ENCODE peak calls at places on chromosomes 7 and 10, in five cellular contexts. L is head of caudate nucleus, G is posterior vena cava, P is astrocyte, X is NCI-H1105. J is an unnamed sample.

GRCh38 chr10:79627075-79627474 is 16.3 kb downstream of the SFTPA1 start:
- DNase-seq in G (no peak), P (no peak), L (no peak), X (no peak), J (no peak)

GRCh38 chr10:124696446-124697392 is 47.5 kb downstream of the FAM53B start:
- DNase-seq in L (no peak), X (no peak), P (no peak), G (peak; percentile 57), J (no peak)

GRCh38 chr7:137625197-137625596 is 221.6 kb downstream of the DGKI start:
- DNase-seq in G (no peak), P (no peak), X (no peak), L (peak; percentile 35), J (peak; percentile 9)

GRCh38 chr10:69449841-69450240 is 1.4 kb upstream of the TSPAN15 start:
- DNase-seq in G (no peak), X (no peak), P (no peak), L (peak; percentile 76), J (peak; percentile 69)

GRCh38 chr10:49243610-49244283 is 55.2 kb upstream of the C10orf71 start:
- DNase-seq in L (no peak), X (no peak), P (no peak), G (no peak), J (no peak)

GRCh38 chr7:37391791-37392672 is 56.6 kb downstream of the ELMO1 start:
- DNase-seq in P (no peak), G (no peak), X (no peak), L (no peak), J (no peak)

GRCh38 chr10:80459047-80459865 is 5.1 kb downstream of the TSPAN14 start:
- DNase-seq in P (peak; percentile 82), L (peak; percentile 57), X (no peak), G (peak; percentile 91), J (no peak)

GRCh38 chr7:18221377-18222290 is 194.0 kb upstream of the PRPS1L1 start:
- DNase-seq in G (no peak), P (peak; percentile 58), X (no peak), L (no peak), J (no peak)

GRCh38 chr7:155993420-155994252 is 181.4 kb upstream of the SHH start:
- DNase-seq in L (no peak), G (peak; percentile 74), X (no peak), P (no peak), J (no peak)

GRCh38 chr10:14244147-14244546 is 86.6 kb downstream of the FRMD4A start:
- DNase-seq in L (no peak), X (no peak), P (no peak), G (no peak), J (peak; percentile 12)

GRCh38 chr7:117277576-117277975 is 45.3 kb downstream of the WNT2 start:
- DNase-seq in L (no peak), X (no peak), G (no peak), P (no peak), J (no peak)

J was measured in A549.